ENCODE peak calls at places on chromosomes 1 and 21, in nine cellular contexts. One of them, this sample, is unnamed.
A peak's percentile ranks its signal among the peaks of the same experiment; 100 is the strongest.

GRCh38 chr1:93029317-93029716 is 49.8 kb upstream of the MTF2 start:
- DNase-seq in transverse colon: no peak
- DNase-seq in cardiac muscle cell: no peak
- DNase-seq in A549: no peak
- DNase-seq in ovary: no peak
- DNase-seq in body of pancreas: no peak
- DNase-seq in mammary epithelial cell: no peak
- DNase-seq in K562: no peak
- DNase-seq in CD4-positive, alpha-beta T cell: peak; percentile 9
- DNase-seq in this sample: no peak

GRCh38 chr1:219771039-219771438 is 157.3 kb downstream of the SLC30A10 start:
- DNase-seq in transverse colon: no peak
- DNase-seq in cardiac muscle cell: peak; percentile 85
- DNase-seq in A549: peak; percentile 18
- DNase-seq in ovary: no peak
- DNase-seq in body of pancreas: no peak
- DNase-seq in mammary epithelial cell: peak; percentile 95
- DNase-seq in K562: no peak
- DNase-seq in CD4-positive, alpha-beta T cell: no peak
- DNase-seq in this sample: no peak

GRCh38 chr1:29830383-29830782 is 594.1 kb downstream of the PTPRU start:
- DNase-seq in transverse colon: no peak
- DNase-seq in cardiac muscle cell: no peak
- DNase-seq in A549: no peak
- DNase-seq in ovary: no peak
- DNase-seq in body of pancreas: no peak
- DNase-seq in mammary epithelial cell: no peak
- DNase-seq in K562: no peak
- DNase-seq in CD4-positive, alpha-beta T cell: no peak
- DNase-seq in this sample: no peak

GRCh38 chr1:192867180-192867579 is 58.3 kb downstream of the RGS2 start:
- DNase-seq in transverse colon: no peak
- DNase-seq in cardiac muscle cell: no peak
- DNase-seq in A549: no peak
- DNase-seq in ovary: no peak
- DNase-seq in body of pancreas: no peak
- DNase-seq in mammary epithelial cell: no peak
- DNase-seq in K562: no peak
- DNase-seq in CD4-positive, alpha-beta T cell: no peak
- DNase-seq in this sample: no peak

GRCh38 chr1:150235436-150235851 is 468 bp downstream of the ANP32E start:
- DNase-seq in transverse colon: peak; percentile 22
- DNase-seq in cardiac muscle cell: no peak
- DNase-seq in A549: peak; percentile 47
- DNase-seq in ovary: peak; percentile 45
- DNase-seq in body of pancreas: peak; percentile 20
- DNase-seq in mammary epithelial cell: no peak
- DNase-seq in K562: peak; percentile 54
- DNase-seq in CD4-positive, alpha-beta T cell: no peak
- DNase-seq in this sample: no peak

GRCh38 chr1:51330331-51331201 is at the start of gene TTC39A:
- DNase-seq in transverse colon: no peak
- DNase-seq in cardiac muscle cell: no peak
- DNase-seq in A549: no peak
- DNase-seq in ovary: no peak
- DNase-seq in body of pancreas: no peak
- DNase-seq in mammary epithelial cell: no peak
- DNase-seq in K562: no peak
- DNase-seq in CD4-positive, alpha-beta T cell: no peak
- DNase-seq in this sample: peak; percentile 48

GRCh38 chr21:26881504-26882228 is 36.5 kb upstream of the ADAMTS1 start:
- DNase-seq in transverse colon: no peak
- DNase-seq in cardiac muscle cell: peak; percentile 49
- DNase-seq in A549: no peak
- DNase-seq in ovary: no peak
- DNase-seq in body of pancreas: no peak
- DNase-seq in mammary epithelial cell: no peak
- DNase-seq in K562: no peak
- DNase-seq in CD4-positive, alpha-beta T cell: no peak
- DNase-seq in this sample: no peak

GRCh38 chr1:8138673-8139072 is 112.6 kb upstream of the ERRFI1 start:
- DNase-seq in transverse colon: no peak
- DNase-seq in cardiac muscle cell: no peak
- DNase-seq in A549: no peak
- DNase-seq in ovary: no peak
- DNase-seq in body of pancreas: no peak
- DNase-seq in mammary epithelial cell: no peak
- DNase-seq in K562: no peak
- DNase-seq in CD4-positive, alpha-beta T cell: no peak
- DNase-seq in this sample: no peak

GRCh38 chr1:117812868-117813511 is 116.4 kb downstream of the GDAP2 start:
- DNase-seq in transverse colon: no peak
- DNase-seq in cardiac muscle cell: peak; percentile 58
- DNase-seq in A549: no peak
- DNase-seq in ovary: no peak
- DNase-seq in body of pancreas: no peak
- DNase-seq in mammary epithelial cell: no peak
- DNase-seq in K562: no peak
- DNase-seq in CD4-positive, alpha-beta T cell: no peak
- DNase-seq in this sample: no peak

GRCh38 chr1:42940851-42941639 is 17.6 kb downstream of the SLC2A1 start:
- DNase-seq in transverse colon: no peak
- DNase-seq in cardiac muscle cell: peak; percentile 94
- DNase-seq in A549: no peak
- DNase-seq in ovary: no peak
- DNase-seq in body of pancreas: peak; percentile 37
- DNase-seq in mammary epithelial cell: peak; percentile 95
- DNase-seq in K562: no peak
- DNase-seq in CD4-positive, alpha-beta T cell: no peak
- DNase-seq in this sample: no peak
- TF ChIP-seq CTCF in transverse colon: no peak
- TF ChIP-seq CTCF in cardiac muscle cell: no peak
- TF ChIP-seq CTCF in A549: no peak
- TF ChIP-seq CTCF in ovary: no peak
- TF ChIP-seq CTCF in body of pancreas: no peak
- TF ChIP-seq CTCF in mammary epithelial cell: no peak
- TF ChIP-seq CTCF in K562: no peak
- TF ChIP-seq CTCF in CD4-positive, alpha-beta T cell: no peak
- TF ChIP-seq CTCF in this sample: no peak

GRCh38 chr1:95003433-95003738 is 69.4 kb downstream of the ALG14 start:
- DNase-seq in transverse colon: no peak
- DNase-seq in cardiac muscle cell: no peak
- DNase-seq in A549: no peak
- DNase-seq in ovary: peak; percentile 40
- DNase-seq in body of pancreas: no peak
- DNase-seq in mammary epithelial cell: no peak
- DNase-seq in K562: no peak
- DNase-seq in CD4-positive, alpha-beta T cell: no peak
- DNase-seq in this sample: no peak

GRCh38 chr1:95005584-95005983 is 67.2 kb downstream of the ALG14 start:
- DNase-seq in transverse colon: no peak
- DNase-seq in cardiac muscle cell: no peak
- DNase-seq in A549: no peak
- DNase-seq in ovary: no peak
- DNase-seq in body of pancreas: no peak
- DNase-seq in mammary epithelial cell: no peak
- DNase-seq in K562: peak; percentile 57
- DNase-seq in CD4-positive, alpha-beta T cell: no peak
- DNase-seq in this sample: no peak

GRCh38 chr1:95002167-95002566 is 70.6 kb downstream of the ALG14 start:
- DNase-seq in transverse colon: no peak
- DNase-seq in cardiac muscle cell: no peak
- DNase-seq in A549: no peak
- DNase-seq in ovary: peak; percentile 28
- DNase-seq in body of pancreas: no peak
- DNase-seq in mammary epithelial cell: no peak
- DNase-seq in K562: no peak
- DNase-seq in CD4-positive, alpha-beta T cell: no peak
- DNase-seq in this sample: no peak

GRCh38 chr1:95004013-95004412 is 68.7 kb downstream of the ALG14 start:
- DNase-seq in transverse colon: peak; percentile 21
- DNase-seq in cardiac muscle cell: no peak
- DNase-seq in A549: no peak
- DNase-seq in ovary: no peak
- DNase-seq in body of pancreas: no peak
- DNase-seq in mammary epithelial cell: no peak
- DNase-seq in K562: no peak
- DNase-seq in CD4-positive, alpha-beta T cell: no peak
- DNase-seq in this sample: no peak

DNA sequence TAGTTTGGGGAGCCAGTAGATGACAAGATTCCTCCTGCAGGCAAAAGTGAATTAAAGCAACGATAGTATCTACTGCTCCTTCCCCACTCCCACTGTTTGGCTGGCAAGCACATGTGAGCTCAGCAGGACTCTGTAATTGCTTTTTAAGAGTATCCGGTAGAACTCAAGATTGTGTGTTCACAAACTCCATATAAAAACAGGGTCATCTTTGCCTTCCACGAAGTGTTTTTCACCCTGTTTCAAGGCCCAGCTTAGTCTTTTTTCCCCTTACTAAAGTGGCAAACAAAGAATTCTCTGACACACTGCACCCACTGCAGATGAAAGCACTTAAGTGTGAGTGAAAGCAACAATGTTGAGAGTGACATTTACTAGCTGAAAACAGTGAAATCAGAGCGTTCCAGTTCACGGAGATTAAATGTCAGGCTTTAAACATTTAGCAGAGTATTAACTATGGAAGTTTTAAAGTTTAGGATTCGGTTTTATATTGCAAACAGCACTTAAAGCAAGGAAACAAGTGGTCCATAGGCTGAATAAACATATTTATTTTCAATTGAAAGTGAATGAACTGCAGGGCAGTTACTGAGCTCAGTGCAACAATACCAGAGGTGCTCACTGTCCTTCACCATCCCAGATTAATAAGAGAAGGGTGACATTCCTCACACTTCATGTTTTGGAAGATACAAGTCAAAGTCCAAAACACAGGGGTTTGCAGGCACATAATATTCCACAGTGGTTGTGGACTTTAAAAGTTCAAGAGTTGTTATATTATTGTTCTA is 69.9 kb downstream of the ALG14 start:
- DNase-seq in transverse colon: no peak
- DNase-seq in cardiac muscle cell: peak; percentile 49
- DNase-seq in A549: no peak
- DNase-seq in ovary: peak; percentile 44
- DNase-seq in body of pancreas: no peak
- DNase-seq in mammary epithelial cell: no peak
- DNase-seq in K562: peak; percentile 20
- DNase-seq in CD4-positive, alpha-beta T cell: no peak
- DNase-seq in this sample: no peak
- TF ChIP-seq CTCF in transverse colon: no peak
- TF ChIP-seq CTCF in cardiac muscle cell: no peak
- TF ChIP-seq CTCF in A549: no peak
- TF ChIP-seq CTCF in ovary: no peak
- TF ChIP-seq CTCF in body of pancreas: no peak
- TF ChIP-seq CTCF in mammary epithelial cell: no peak
- TF ChIP-seq CTCF in K562: no peak
- TF ChIP-seq CTCF in CD4-positive, alpha-beta T cell: no peak
- TF ChIP-seq CTCF in this sample: no peak

GRCh38 chr1:207321045-207321789 is at the start of gene CD55:
- DNase-seq in transverse colon: peak; percentile 98
- DNase-seq in cardiac muscle cell: peak; percentile 97
- DNase-seq in A549: peak; percentile 92
- DNase-seq in ovary: peak; percentile 97
- DNase-seq in body of pancreas: peak; percentile 97
- DNase-seq in mammary epithelial cell: peak; percentile 100
- DNase-seq in K562: peak; percentile 97
- DNase-seq in CD4-positive, alpha-beta T cell: peak; percentile 98
- DNase-seq in this sample: peak; percentile 85
- TF ChIP-seq CTCF in transverse colon: peak; percentile 25
- TF ChIP-seq CTCF in cardiac muscle cell: peak; percentile 36
- TF ChIP-seq CTCF in A549: peak; percentile 37
- TF ChIP-seq CTCF in ovary: peak; percentile 32
- TF ChIP-seq CTCF in body of pancreas: no peak
- TF ChIP-seq CTCF in mammary epithelial cell: peak; percentile 6
- TF ChIP-seq CTCF in K562: peak; percentile 60
- TF ChIP-seq CTCF in CD4-positive, alpha-beta T cell: no peak
- TF ChIP-seq CTCF in this sample: no peak

GRCh38 chr1:112701227-112702066 is 5.5 kb downstream of the RHOC start:
- DNase-seq in transverse colon: no peak
- DNase-seq in cardiac muscle cell: no peak
- DNase-seq in A549: no peak
- DNase-seq in ovary: peak; percentile 37
- DNase-seq in body of pancreas: no peak
- DNase-seq in mammary epithelial cell: no peak
- DNase-seq in K562: no peak
- DNase-seq in CD4-positive, alpha-beta T cell: no peak
- DNase-seq in this sample: no peak
- TF ChIP-seq CTCF in transverse colon: no peak
- TF ChIP-seq CTCF in cardiac muscle cell: no peak
- TF ChIP-seq CTCF in A549: no peak
- TF ChIP-seq CTCF in ovary: no peak
- TF ChIP-seq CTCF in body of pancreas: no peak
- TF ChIP-seq CTCF in mammary epithelial cell: no peak
- TF ChIP-seq CTCF in K562: no peak
- TF ChIP-seq CTCF in CD4-positive, alpha-beta T cell: no peak
- TF ChIP-seq CTCF in this sample: no peak

DNA sequence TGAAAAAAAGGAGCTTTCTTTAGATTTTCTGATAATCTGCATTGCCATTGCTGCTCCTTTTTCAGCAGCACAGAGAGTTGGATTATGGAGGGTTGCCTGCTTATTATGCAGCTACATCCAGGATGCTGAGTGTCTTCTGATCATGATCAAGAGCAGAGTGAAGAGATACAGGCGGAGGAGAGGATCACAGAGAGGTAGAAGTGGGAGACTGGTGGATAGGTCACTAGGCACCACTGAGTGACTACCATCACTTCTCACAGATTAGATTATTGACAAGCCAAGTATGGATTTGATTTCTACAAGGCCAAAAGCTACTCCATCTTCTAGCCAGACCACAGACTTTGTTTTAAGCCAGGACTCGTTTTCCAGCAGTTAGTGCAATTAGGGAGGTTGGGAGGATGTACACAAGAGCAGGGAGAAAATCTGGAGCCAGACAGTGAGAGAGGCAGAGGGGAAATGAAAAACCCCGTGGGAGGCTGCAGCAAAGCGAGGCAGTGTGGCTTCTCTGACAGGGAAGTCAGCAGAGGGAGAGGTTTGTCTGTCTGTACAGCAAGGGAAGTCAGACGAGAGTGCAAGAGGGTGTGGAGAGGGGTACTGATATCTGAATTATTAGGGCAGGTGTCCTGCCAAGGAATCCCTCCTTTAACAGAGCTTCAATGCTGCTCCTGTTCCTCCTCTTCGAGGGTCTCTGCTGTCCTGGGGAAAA is at the start of gene CD1E:
- DNase-seq in transverse colon: no peak
- DNase-seq in cardiac muscle cell: no peak
- DNase-seq in A549: no peak
- DNase-seq in ovary: no peak
- DNase-seq in body of pancreas: no peak
- DNase-seq in mammary epithelial cell: no peak
- DNase-seq in K562: no peak
- DNase-seq in CD4-positive, alpha-beta T cell: no peak
- DNase-seq in this sample: no peak
- TF ChIP-seq CTCF in transverse colon: no peak
- TF ChIP-seq CTCF in cardiac muscle cell: no peak
- TF ChIP-seq CTCF in A549: no peak
- TF ChIP-seq CTCF in ovary: no peak
- TF ChIP-seq CTCF in body of pancreas: no peak
- TF ChIP-seq CTCF in mammary epithelial cell: no peak
- TF ChIP-seq CTCF in K562: no peak
- TF ChIP-seq CTCF in CD4-positive, alpha-beta T cell: no peak
- TF ChIP-seq CTCF in this sample: no peak